ENCODE peak calls at places on chromosomes 2 and 18, in four cellular contexts. U is breast epithelium; B is activated CD4-positive, alpha-beta T cell treated with anti-CD3 and anti-CD28 coated beads for 4 hours; Q is stimulated activated CD4-positive, alpha-beta T cell treated with anti-CD3 and anti-CD28 coated beads, Interleukin-15, amount 100 ng/mL, for 1 hour. O is an unnamed sample.

GRCh38 chr2:99066075-99066557 is 75.4 kb upstream of the C2orf15 start:
- DNase-seq in U (no peak), B (peak), Q (no peak), O (no peak)

GRCh38 chr2:109129356-109129920 is 433 bp downstream of the SH3RF3 start:
- DNase-seq in U (no peak), B (no peak), Q (no peak), O (no peak)

GRCh38 chr2:55169915-55170314 is 62.2 kb downstream of the CLHC1 start:
- DNase-seq in U (no peak), B (no peak), Q (no peak), O (no peak)

GRCh38 chr2:99722726-99723125 is 232.9 kb upstream of the REV1 start:
- DNase-seq in U (no peak), B (no peak), Q (no peak), O (no peak)

GRCh38 chr2:42513252-42513918 is 19.6 kb upstream of the KCNG3 start:
- DNase-seq in U (no peak), B (peak), Q (no peak), O (no peak)

GRCh38 chr18:42617086-42617725 is 498.3 kb downstream of the RIT2 start:
- DNase-seq in U (no peak), B (no peak), Q (no peak), O (no peak)

GRCh38 chr2:27298391-27299080 is 9.7 kb downstream of the UCN start:
- DNase-seq in U (no peak), B (no peak), Q (no peak), O (no peak)

GRCh38 chr2:33437297-33437696 is 39.2 kb upstream of the RASGRP3 start:
- DNase-seq in U (no peak), B (no peak), Q (no peak), O (no peak)

GRCh38 chr2:201788371-201788770 is 7.6 kb upstream of the ALS2 start:
- DNase-seq in U (no peak), B (no peak), Q (no peak), O (no peak)

GRCh38 chr18:49016648-49017539 is 66.1 kb upstream of the SMAD7 start:
- DNase-seq in U (peak), B (no peak), Q (no peak), O (no peak)

GRCh38 chr18:79533146-79533545 is 137.4 kb downstream of the NFATC1 start:
- DNase-seq in U (no peak), B (no peak), Q (no peak), O (no peak)

GRCh38 chr2:12970861-12971260 is 254.1 kb downstream of the TRIB2 start:
- DNase-seq in U (no peak), B (no peak), Q (no peak), O (no peak)

GRCh38 chr2:79447462-79447861 is 65.4 kb upstream of the CTNNA2 start:
- DNase-seq in U (no peak), B (no peak), Q (no peak), O (no peak)

GRCh38 chr2:25042321-25043240 is 705 bp downstream of the EFR3B start:
- DNase-seq in U (no peak), B (peak), Q (no peak), O (no peak)

GRCh38 chr2:46655551-46656436 is 176.4 kb downstream of the TMEM247 start:
- DNase-seq in U (no peak), B (no peak), Q (no peak), O (no peak)

GRCh38 chr2:220626603-220627002 is 945.5 kb downstream of the EPHA4 start:
- DNase-seq in U (no peak), B (no peak), Q (no peak), O (no peak)

GRCh38 chr2:134367216-134367615 is 113.3 kb downstream of the MGAT5 start:
- DNase-seq in U (no peak), B (no peak), Q (no peak), O (no peak)

GRCh38 chr2:189178726-189179606 is 595 bp downstream of the COL5A2 start:
- DNase-seq in U (no peak), B (no peak), Q (no peak), O (no peak)

GRCh38 chr2:201881382-201881720 is 75.0 kb downstream of the CDK15 start:
- DNase-seq in U (no peak), B (no peak), Q (no peak), O (no peak)

GRCh38 chr18:59715966-59716369 is 18.7 kb upstream of the CCBE1 start:
- DNase-seq in U (no peak), B (no peak), Q (no peak), O (no peak)

GRCh38 chr2:239312081-239312501 is 88.7 kb downstream of the HDAC4 start:
- DNase-seq in U (peak), B (no peak), Q (no peak), O (no peak)

GRCh38 chr2:240232961-240233890 is 92.8 kb upstream of the OTOS start:
- DNase-seq in U (peak), B (peak), Q (peak), O (peak)

GRCh38 chr2:95312543-95313205 is 15.5 kb downstream of the KCNIP3 start:
- DNase-seq in U (no peak), B (no peak), Q (no peak), O (no peak)

GRCh38 chr18:79851489-79851888 is 53.8 kb downstream of the KCNG2 start:
- DNase-seq in U (no peak), B (no peak), Q (no peak), O (no peak)

GRCh38 chr2:45494275-45494977 is 116.6 kb downstream of the SRBD1 start:
- DNase-seq in U (no peak), B (peak), Q (no peak), O (no peak)

GRCh38 chr2:149184994-149185393 is 145.4 kb upstream of the LYPD6 start:
- DNase-seq in U (no peak), B (no peak), Q (no peak), O (no peak)

GRCh38 chr2:38528008-38528442 is 74.7 kb downstream of the HNRNPLL start:
- DNase-seq in U (no peak), B (peak), Q (no peak), O (peak)

GRCh38 chr2:233846387-233847247 is 7.7 kb downstream of the HJURP start:
- DNase-seq in U (no peak), B (no peak), Q (no peak), O (no peak)

GRCh38 chr2:127134833-127135830 is 28.2 kb upstream of the BIN1 start:
- DNase-seq in U (no peak), B (no peak), Q (no peak), O (no peak)

GRCh38 chr2:12652723-12653122 is 64.0 kb upstream of the TRIB2 start:
- DNase-seq in U (no peak), B (no peak), Q (no peak), O (no peak)

GRCh38 chr2:55232863-55233657 is 572 bp downstream of the RPS27A start:
- DNase-seq in U (peak), B (peak), Q (peak), O (peak)

GRCh38 chr18:61093967-61094366 is 239.3 kb upstream of the CDH20 start:
- DNase-seq in U (no peak), B (no peak), Q (no peak), O (no peak)

GRCh38 chr18:3150274-3150673 is 69.5 kb downstream of the MYOM1 start:
- DNase-seq in U (no peak), B (no peak), Q (no peak), O (no peak)